ENCODE peak calls at places on chromosomes 16 and 17, in eight cellular contexts. Z is fibroblast of pulmonary artery, Q is Peyer's patch, G is heart right ventricle, V is PC-3, O is IMR-90, N is A673, D is choroid plexus epithelial cell. W is an unnamed sample.

GRCh38 chr16:9275816-9276354 is 184.4 kb downstream of the HAPSTR1 start:
- DNase-seq in Q (no peak), G (no peak), D (no peak), N (no peak), V (no peak), Z (no peak), O (no peak), W (no peak)

GRCh38 chr17:74658620-74659019 is 35.1 kb upstream of the CD300E start:
- DNase-seq in Z (no peak), D (no peak), V (no peak), N (peak), O (no peak), G (no peak), Q (no peak), W (no peak)

GRCh38 chr16:5925850-5926249 is 828.3 kb upstream of the EEF2KMT start:
- DNase-seq in V (no peak), D (no peak), G (no peak), O (no peak), Q (no peak), N (no peak), Z (no peak), W (no peak)

GRCh38 chr17:42113293-42114069 is 967 bp upstream of the DHX58 start:
- DNase-seq in Q (no peak), N (no peak), Z (no peak), D (no peak), O (no peak), G (no peak), V (no peak), W (no peak)

GRCh38 chr16:12661656-12662172 is 142.0 kb downstream of the CPPED1 start:
- DNase-seq in Z (peak), Q (no peak), N (peak), G (no peak), D (peak), O (peak), V (peak), W (peak)

GRCh38 chr16:20023190-20023589 is 50.5 kb downstream of the GPR139 start:
- DNase-seq in Z (peak), D (peak), Q (no peak), V (peak), O (peak), G (no peak), N (peak), W (peak)

GRCh38 chr17:75471207-75471606 is 14.8 kb downstream of the TMEM94 start:
- DNase-seq in Q (no peak), Z (no peak), V (no peak), O (no peak), D (no peak), G (no peak), N (no peak), W (no peak)

GRCh38 chr17:41545829-41546410 is 17.8 kb upstream of the KRT19 start:
- DNase-seq in N (no peak), G (no peak), O (no peak), Z (no peak), D (no peak), Q (no peak), V (no peak), W (no peak)

GRCh38 chr17:81367171-81367570 is 28.1 kb upstream of the BAHCC1 start:
- DNase-seq in D (no peak), Q (no peak), V (no peak), G (no peak), Z (no peak), O (no peak), N (no peak), W (no peak)

GRCh38 chr16:46974352-46974751 is 878 bp upstream of the DNAJA2 start:
- DNase-seq in O (no peak), V (no peak), Z (no peak), D (peak), N (peak), G (no peak), Q (peak), W (peak)

GRCh38 chr17:50256826-50257573 is 17.3 kb upstream of the TMEM92 start:
- DNase-seq in O (no peak), G (no peak), Z (no peak), D (no peak), Q (no peak), N (no peak), V (no peak), W (no peak)

GRCh38 chr17:51610834-51611233 is 350.5 kb downstream of the UTP18 start:
- DNase-seq in D (no peak), N (no peak), Z (no peak), Q (no peak), G (no peak), V (no peak), O (no peak), W (no peak)

GRCh38 chr17:77002103-77003045 is 134.2 kb downstream of the MGAT5B start:
- DNase-seq in O (peak), Q (no peak), D (peak), Z (peak), G (no peak), V (peak), N (peak), W (peak)

GRCh38 chr16:11669380-11670146 is 1.3 kb downstream of the SNN start:
- DNase-seq in D (peak), Q (peak), N (no peak), G (peak), V (no peak), Z (peak), O (peak), W (no peak)

GRCh38 chr17:47694818-47695663 is 1.1 kb downstream of the TBKBP1 start:
- DNase-seq in N (peak), V (peak), O (peak), D (peak), G (peak), Q (peak), Z (peak), W (peak)

GRCh38 chr16:58000706-58001676 is at the start of gene USB1:
- DNase-seq in O (peak), D (peak), Z (peak), G (peak), V (peak), Q (peak), N (peak), W (peak)

GRCh38 chr17:14198013-14198412 is 38.6 kb downstream of the CDRT15 start:
- DNase-seq in Z (no peak), G (peak), D (no peak), N (no peak), O (no peak), Q (no peak), V (no peak), W (peak)

GRCh38 chr16:16021988-16022682 is 72.7 kb downstream of the ABCC1 start:
- DNase-seq in N (peak), V (peak), Z (peak), Q (peak), D (peak), G (peak), O (peak), W (peak)

GRCh38 chr17:1390422-1391367 is 9.3 kb downstream of the YWHAE start:
- DNase-seq in D (peak), Q (no peak), V (no peak), N (no peak), G (no peak), Z (peak), O (peak), W (peak)

GRCh38 chr16:88741368-88741767 is 35.1 kb downstream of the CTU2 start:
- DNase-seq in Q (no peak), Z (no peak), O (no peak), V (no peak), G (no peak), D (no peak), N (no peak), W (no peak)

GRCh38 chr16:85220125-85220839 is 108.0 kb upstream of the CIBAR2 start:
- DNase-seq in O (peak), D (peak), V (peak), G (peak), N (peak), Q (peak), Z (peak), W (peak)

GRCh38 chr16:89485701-89486246 is 4.6 kb downstream of the ANKRD11 start:
- DNase-seq in D (no peak), O (no peak), Q (no peak), Z (no peak), N (no peak), G (no peak), V (no peak), W (peak)

GRCh38 chr17:40542562-40543411 is 22.5 kb downstream of the CCR7 start:
- DNase-seq in V (no peak), N (no peak), D (peak), G (peak), Z (peak), O (peak), Q (no peak), W (peak)

GRCh38 chr16:65446441-65446840 is 324.6 kb upstream of the CDH11 start:
- DNase-seq in N (no peak), Z (no peak), V (no peak), G (no peak), D (no peak), Q (no peak), O (no peak), W (no peak)

GRCh38 chr16:17776888-17777287 is 306.1 kb upstream of the XYLT1 start:
- DNase-seq in D (no peak), N (peak), G (no peak), O (no peak), Q (no peak), V (no peak), Z (no peak), W (no peak)

GRCh38 chr17:81037026-81037782 is 2.3 kb downstream of the BAIAP2 start:
- DNase-seq in N (no peak), G (peak), V (peak), Q (no peak), Z (no peak), O (no peak), D (no peak), W (no peak)

GRCh38 chr16:87800497-87800896 is 34.7 kb upstream of the KLHDC4 start:
- DNase-seq in N (no peak), Q (no peak), O (no peak), Z (no peak), G (no peak), D (no peak), V (no peak), W (no peak)

GRCh38 chr17:2084129-2084765 is 29.3 kb downstream of the HIC1 start:
- DNase-seq in G (peak), D (peak), Q (no peak), O (peak), N (no peak), V (peak), Z (peak), W (peak)

GRCh38 chr17:50447870-50448573 is 20.7 kb downstream of the CHAD start:
- DNase-seq in Q (no peak), G (no peak), Z (no peak), V (peak), D (no peak), N (no peak), O (no peak), W (no peak)

GRCh38 chr17:82838386-82839063 is 1.3 kb downstream of the ZNF750 start:
- DNase-seq in N (peak), Z (peak), G (peak), Q (no peak), D (peak), V (peak), O (peak), W (peak)

GRCh38 chr16:4377573-4378146 is 6.0 kb downstream of the VASN start:
- DNase-seq in Z (no peak), N (no peak), G (peak), O (no peak), Q (no peak), V (no peak), D (no peak), W (no peak)
- TF ChIP-seq CTCF in Z (no peak), N (peak), G (no peak), O (no peak), Q (no peak), V (no peak), D (peak), W (peak)

GRCh38 chr17:8004899-8005298 is 2.5 kb downstream of the GUCY2D start:
- DNase-seq in V (no peak), O (peak), N (no peak), Z (peak), D (peak), Q (no peak), G (no peak), W (peak)

GRCh38 chr17:8003594-8004181 is 1.3 kb downstream of the GUCY2D start:
- DNase-seq in N (no peak), V (no peak), Q (no peak), O (no peak), D (no peak), Z (no peak), G (no peak), W (no peak)

GRCh38 chr17:8002646-8003593 is 505 bp downstream of the GUCY2D start:
- DNase-seq in O (no peak), Q (no peak), Z (no peak), N (no peak), V (no peak), G (no peak), D (no peak), W (no peak)

GRCh38 chr17:8005357-8005756 is 2.9 kb downstream of the GUCY2D start:
- DNase-seq in N (no peak), O (no peak), Q (no peak), Z (no peak), G (no peak), V (no peak), D (no peak), W (no peak)

GRCh38 chr17:8001976-8002645 is at the start of gene GUCY2D:
- DNase-seq in V (no peak), N (no peak), D (no peak), G (no peak), Z (no peak), Q (peak), O (no peak), W (no peak)
- H3K4me3 ChIP-seq in V (no peak), N (peak), D (peak), G (peak), Z (no peak), Q (no peak), O (no peak), W (no peak)

GRCh38 chr16:79874391-79874790 is 273.9 kb upstream of the MAF start:
- DNase-seq in O (no peak), V (no peak), G (peak), Z (no peak), Q (no peak), D (no peak), N (no peak), W (no peak)
- TF ChIP-seq CTCF in O (no peak), V (no peak), G (no peak), Z (no peak), Q (no peak), D (no peak), N (no peak), W (no peak)

GRCh38 chr17:4945944-4946280 is 2.4 kb downstream of the PFN1 start:
- DNase-seq in Z (no peak), D (no peak), O (no peak), G (no peak), V (no peak), N (no peak), Q (no peak), W (no peak)

GRCh38 chr17:4944554-4945175 is 3.7 kb downstream of the PFN1 start:
- DNase-seq in N (no peak), G (no peak), Q (no peak), Z (no peak), O (no peak), V (no peak), D (no peak), W (no peak)

GRCh38 chr17:4942760-4943508 is 2.9 kb downstream of the RNF167 start:
- DNase-seq in D (no peak), Z (no peak), N (no peak), Q (no peak), G (no peak), O (no peak), V (no peak), W (no peak)

GRCh38 chr17:4945176-4945943 is 3.0 kb downstream of the PFN1 start:
- DNase-seq in V (peak), N (peak), O (peak), Q (peak), D (peak), G (peak), Z (peak), W (peak)

GRCh38 chr17:4944163-4944553 is 4.1 kb downstream of the RNF167 start:
- DNase-seq in Z (no peak), N (no peak), Q (peak), G (no peak), V (no peak), O (no peak), D (no peak), W (no peak)
- H3K4me3 ChIP-seq in Z (no peak), N (no peak), Q (no peak), G (no peak), V (no peak), O (no peak), D (no peak), W (no peak)

GRCh38 chr16:14302031-14302398 is 230.9 kb downstream of the MRTFB start:
- DNase-seq in G (peak), Q (no peak), N (no peak), V (peak), D (peak), Z (peak), O (peak), W (peak)

GRCh38 chr16:14301150-14302030 is 230.3 kb downstream of the MRTFB start:
- DNase-seq in O (no peak), N (no peak), V (peak), D (peak), Z (no peak), Q (no peak), G (peak), W (peak)

GRCh38 chr16:14298374-14299122 is 227.4 kb downstream of the MRTFB start:
- DNase-seq in D (no peak), Z (no peak), Q (no peak), V (no peak), N (no peak), O (no peak), G (no peak), W (no peak)

GRCh38 chr16:14302399-14303181 is 231.5 kb downstream of the MRTFB start:
- DNase-seq in G (peak), O (no peak), Z (no peak), D (peak), V (no peak), N (peak), Q (no peak), W (peak)

DNA sequence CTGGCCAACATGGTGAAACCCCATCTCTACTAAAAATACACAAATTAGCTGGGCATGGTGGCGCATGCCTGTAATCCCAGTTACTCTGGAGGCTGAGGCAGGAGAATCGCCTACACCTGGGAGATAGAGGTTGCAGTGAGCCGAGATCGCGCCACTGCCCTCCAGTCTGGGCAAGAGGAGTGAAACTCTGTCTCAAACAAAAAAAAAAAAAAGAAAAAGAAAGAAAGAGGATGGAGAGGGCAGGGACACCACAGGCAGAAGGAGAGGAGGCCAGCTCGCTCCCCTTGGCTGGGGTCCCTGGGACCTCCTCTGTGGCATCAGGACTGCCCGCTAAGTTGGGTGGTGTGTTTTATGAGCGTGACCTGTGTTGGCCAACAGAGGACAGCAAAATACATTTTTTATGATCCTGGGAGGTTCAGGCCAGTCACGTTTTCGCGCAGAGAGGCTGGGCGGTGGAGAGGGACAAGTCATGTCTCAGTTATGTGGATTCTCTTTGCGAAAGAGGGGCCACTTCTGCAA is 229.6 kb downstream of the MRTFB start:
- DNase-seq in G (peak), Q (peak), D (peak), O (peak), N (peak), V (peak), Z (peak), W (peak)
- TF ChIP-seq CTCF in G (peak), Q (peak), D (peak), O (peak), N (peak), V (peak), Z (peak), W (peak)

DNA sequence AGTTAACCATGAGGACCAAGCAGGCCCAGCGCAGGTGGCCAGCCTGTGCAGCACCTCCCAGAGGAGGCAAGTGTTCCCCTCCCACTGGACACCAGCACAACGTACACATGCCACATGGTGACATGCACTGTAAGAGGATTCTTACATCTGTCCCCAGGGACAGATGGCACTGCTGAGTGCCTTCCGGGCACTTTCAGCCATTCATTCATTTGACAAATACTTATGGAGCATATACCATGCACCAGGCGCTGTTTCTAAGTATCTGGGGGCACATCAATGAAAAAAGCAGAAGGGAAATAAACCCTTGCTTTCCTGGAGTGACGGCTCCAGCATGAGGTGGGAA is 79.6 kb downstream of the GAS7 start:
- DNase-seq in Z (no peak), D (no peak), V (no peak), N (peak), G (no peak), Q (no peak), O (no peak), W (no peak)
- H3K4me3 ChIP-seq in Z (no peak), D (no peak), V (no peak), N (no peak), G (no peak), Q (no peak), O (no peak), W (no peak)

DNA sequence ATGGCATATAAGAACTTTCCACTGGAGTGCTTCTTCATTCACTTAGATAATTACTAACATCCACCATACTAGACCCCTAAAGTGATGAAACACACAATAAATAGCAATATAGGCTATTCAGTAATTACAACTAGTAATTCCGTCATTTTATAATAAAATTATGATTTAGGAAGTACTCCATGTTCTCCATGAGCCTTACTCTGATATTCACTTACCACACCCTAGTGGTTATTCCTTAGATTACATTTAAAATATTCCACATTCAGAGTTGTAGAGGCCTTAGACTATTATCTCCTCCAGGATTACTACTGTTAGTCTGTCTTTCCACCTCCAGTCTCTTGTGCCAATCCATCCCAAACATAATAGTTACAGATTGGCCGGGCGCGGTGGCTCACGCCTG is 62.4 kb downstream of the STH start:
- DNase-seq in G (no peak), D (peak), O (no peak), N (peak), V (peak), Z (peak), Q (no peak), W (no peak)
- TF ChIP-seq CTCF in G (peak), D (peak), O (peak), N (peak), V (peak), Z (peak), Q (peak), W (peak)

GRCh38 chr17:36641877-36642845 is 40.8 kb downstream of the MRM1 start:
- DNase-seq in V (no peak), Q (no peak), D (no peak), O (no peak), G (no peak), Z (no peak), N (no peak), W (no peak)

GRCh38 chr17:36640836-36641235 is 39.5 kb downstream of the MRM1 start:
- DNase-seq in Z (no peak), N (no peak), G (no peak), V (no peak), O (no peak), D (no peak), Q (no peak), W (no peak)

GRCh38 chr17:36643086-36643685 is 41.8 kb downstream of the MRM1 start:
- DNase-seq in G (no peak), Q (no peak), D (no peak), O (no peak), V (no peak), N (no peak), Z (no peak), W (no peak)

GRCh38 chr17:36640346-36640745 is 39.0 kb downstream of the MRM1 start:
- DNase-seq in D (no peak), Q (no peak), Z (no peak), G (no peak), V (no peak), O (no peak), N (no peak), W (no peak)

GRCh38 chr17:36641331-36641876 is 40.0 kb downstream of the MRM1 start:
- DNase-seq in D (no peak), Z (no peak), Q (no peak), G (no peak), O (no peak), V (no peak), N (no peak), W (no peak)
- H3K4me3 ChIP-seq in D (peak), Z (peak), Q (no peak), G (peak), O (no peak), V (no peak), N (peak), W (no peak)

GRCh38 chr17:67181825-67182224 is 63.2 kb downstream of the HELZ start:
- DNase-seq in V (no peak), D (no peak), N (no peak), O (no peak), Q (no peak), G (no peak), Z (no peak), W (no peak)

GRCh38 chr17:67187927-67188326 is 57.1 kb downstream of the HELZ start:
- DNase-seq in Z (no peak), G (no peak), Q (no peak), N (no peak), D (no peak), V (no peak), O (no peak), W (no peak)

GRCh38 chr17:67183531-67183930 is 61.5 kb downstream of the HELZ start:
- DNase-seq in Z (no peak), N (no peak), Q (no peak), D (no peak), O (no peak), G (no peak), V (no peak), W (peak)

GRCh38 chr17:67186782-67187181 is 58.2 kb downstream of the HELZ start:
- DNase-seq in V (no peak), G (no peak), O (no peak), Z (no peak), N (no peak), Q (no peak), D (no peak), W (no peak)
- TF ChIP-seq CTCF in V (no peak), G (no peak), O (no peak), Z (no peak), N (no peak), Q (no peak), D (no peak), W (no peak)